ENCODE peak calls at places on chromosome 4, in nine cellular contexts. S, Z, F, L, A, O, T, W and I are unnamed samples. For H3K4me1, the result is how much of the 10 kb centered on the place peaks cover.

GRCh38 chr4:7371122-7371941 is 63.4 kb downstream of the PSAPL1 start:
- DNase-seq in S (no peak), Z (no peak), F (peak), L (no peak), A (no peak), O (no peak), T (peak), W (no peak), I (no peak)

GRCh38 chr4:4837316-4837715 is 22.1 kb upstream of the MSX1 start:
- DNase-seq in S (no peak), Z (no peak), F (no peak), L (no peak), A (no peak), O (no peak), T (peak), W (no peak), I (no peak)

GRCh38 chr4:158111241-158111640 is 61.6 kb downstream of the GASK1B start:
- DNase-seq in S (no peak), Z (no peak), F (peak), L (no peak), A (no peak), O (no peak), T (peak), W (no peak), I (no peak)

GRCh38 chr4:76723373-76723772 is 174.6 kb downstream of the SOWAHB start:
- DNase-seq in S (no peak), Z (no peak), F (no peak), L (no peak), A (no peak), O (no peak), T (peak), W (no peak), I (no peak)

GRCh38 chr4:77089880-77090279 is 14.1 kb upstream of the CCNI start:
- DNase-seq in S (no peak), Z (no peak), F (no peak), L (no peak), A (no peak), O (no peak), T (no peak), W (no peak), I (no peak)

GRCh38 chr4:118865091-118865708 is 23.5 kb upstream of the SYNPO2 start:
- DNase-seq in S (no peak), Z (peak), F (peak), L (peak), A (no peak), O (peak), T (peak), W (peak), I (no peak)

GRCh38 chr4:145484240-145484846 is 2.7 kb downstream of the SMAD1 start:
- DNase-seq in S (no peak), Z (no peak), F (no peak), L (no peak), A (no peak), O (no peak), T (no peak), W (no peak), I (no peak)

GRCh38 chr4:113784497-113785254 is 23.1 kb upstream of the CAMK2D start:
- DNase-seq in S (no peak), Z (no peak), F (peak), L (no peak), A (no peak), O (no peak), T (peak), W (no peak), I (no peak)

GRCh38 chr4:151035321-151035720 is 20.2 kb upstream of the LRBA start:
- DNase-seq in S (no peak), Z (no peak), F (no peak), L (no peak), A (no peak), O (no peak), T (no peak), W (no peak), I (peak)

GRCh38 chr4:6464842-6465588 is 7.4 kb downstream of the PPP2R2C start:
- DNase-seq in S (no peak), Z (no peak), F (no peak), L (peak), A (no peak), O (no peak), T (no peak), W (no peak), I (no peak)

GRCh38 chr4:94532016-94532789 is 80.5 kb downstream of the PDLIM5 start:
- DNase-seq in S (no peak), Z (no peak), F (peak), L (no peak), A (no peak), O (no peak), T (peak), W (no peak), I (no peak)

GRCh38 chr4:94827481-94828110 is 69.8 kb downstream of the BMPR1B start:
- DNase-seq in S (no peak), Z (no peak), F (peak), L (peak), A (no peak), O (no peak), T (peak), W (no peak), I (no peak)

GRCh38 chr4:174475528-174475927 is 46.8 kb downstream of the HPGD start:
- DNase-seq in S (no peak), Z (no peak), F (no peak), L (no peak), A (no peak), O (no peak), T (no peak), W (no peak), I (no peak)

GRCh38 chr4:101191302-101192098 is 155.8 kb downstream of the PPP3CA start:
- DNase-seq in S (peak), Z (peak), F (peak), L (no peak), A (peak), O (no peak), T (peak), W (no peak), I (peak)

GRCh38 chr4:145179201-145179860 is 1.1 kb downstream of the OTUD4 start:
- DNase-seq in S (peak), Z (peak), F (peak), L (peak), A (peak), O (peak), T (peak), W (peak), I (peak)

GRCh38 chr4:182918044-182918607 is 940 bp upstream of the DCTD start:
- DNase-seq in S (no peak), Z (no peak), F (no peak), L (no peak), A (no peak), O (no peak), T (peak), W (no peak), I (no peak)
- H3K27ac ChIP-seq in S (peak), Z (peak), F (peak), L (peak), A (peak), O (peak), T (peak), W (peak), I (peak)

GRCh38 chr4:183173580-183174526 is 74.8 kb downstream of the WWC2 start:
- DNase-seq in S (no peak), Z (no peak), F (peak), L (no peak), A (no peak), O (no peak), T (peak), W (no peak), I (no peak)
- H3K4me1 ChIP-seq in S (under half), Z (under half), F (under half), L (half or more), A (half or more), O (under half), T (half or more), W (under half), I (under half)

DNA sequence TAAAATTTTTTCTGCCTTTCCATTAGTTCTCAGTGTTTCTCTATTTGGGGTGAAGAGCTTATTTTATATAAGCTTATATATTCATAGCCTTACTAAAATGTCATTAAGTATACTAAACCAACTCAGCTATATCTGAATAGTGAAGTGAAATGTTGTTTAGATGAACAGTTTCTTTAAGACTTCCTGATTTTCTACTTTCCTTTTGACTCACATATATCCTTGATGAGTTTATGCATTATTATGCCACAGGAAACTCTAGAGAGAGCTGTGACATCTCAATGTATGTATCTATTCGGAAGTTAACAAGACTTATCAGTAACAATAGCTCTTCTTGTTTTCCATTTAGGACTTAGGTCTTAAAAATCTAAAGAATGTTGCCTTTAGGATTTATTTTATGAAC is 1491.8 kb upstream of the IGFBP7 start:
- DNase-seq in S (no peak), Z (no peak), F (no peak), L (no peak), A (no peak), O (no peak), T (no peak), W (no peak), I (no peak)
- H3K27ac ChIP-seq in S (no peak), Z (no peak), F (no peak), L (no peak), A (no peak), O (no peak), T (no peak), W (no peak), I (no peak)

DNA sequence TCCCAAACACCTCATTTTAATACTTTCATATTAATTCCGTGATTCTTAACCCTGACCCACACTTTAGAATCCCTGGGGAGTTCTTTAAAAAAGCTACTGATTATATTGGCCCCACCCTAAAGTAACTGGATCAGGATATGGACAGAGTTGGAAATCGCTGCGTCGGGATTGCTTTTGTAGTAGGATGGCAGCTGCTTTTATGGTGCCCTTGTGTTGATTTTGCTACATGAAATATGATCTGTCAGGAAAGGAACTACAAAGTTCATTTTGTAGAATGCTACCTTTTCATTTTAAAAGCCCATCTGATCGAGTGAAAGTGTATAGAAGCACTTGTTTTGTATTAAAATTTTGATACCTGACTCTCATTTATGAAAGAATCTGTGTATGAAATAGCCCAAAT is 43.6 kb downstream of the TMEM131L start:
- DNase-seq in S (no peak), Z (no peak), F (no peak), L (no peak), A (no peak), O (no peak), T (no peak), W (no peak), I (no peak)
- H3K4me1 ChIP-seq in S (under half), Z (under half), F (under half), L (under half), A (under half), O (under half), T (under half), W (under half), I (half or more)

GRCh38 chr4:139907001-139907809 is 241.6 kb downstream of the MGST2 start:
- DNase-seq in S (no peak), Z (no peak), F (peak), L (no peak), A (no peak), O (no peak), T (no peak), W (no peak), I (no peak)
- H3K27ac ChIP-seq in S (no peak), Z (peak), F (no peak), L (no peak), A (peak), O (no peak), T (no peak), W (peak), I (peak)

DNA sequence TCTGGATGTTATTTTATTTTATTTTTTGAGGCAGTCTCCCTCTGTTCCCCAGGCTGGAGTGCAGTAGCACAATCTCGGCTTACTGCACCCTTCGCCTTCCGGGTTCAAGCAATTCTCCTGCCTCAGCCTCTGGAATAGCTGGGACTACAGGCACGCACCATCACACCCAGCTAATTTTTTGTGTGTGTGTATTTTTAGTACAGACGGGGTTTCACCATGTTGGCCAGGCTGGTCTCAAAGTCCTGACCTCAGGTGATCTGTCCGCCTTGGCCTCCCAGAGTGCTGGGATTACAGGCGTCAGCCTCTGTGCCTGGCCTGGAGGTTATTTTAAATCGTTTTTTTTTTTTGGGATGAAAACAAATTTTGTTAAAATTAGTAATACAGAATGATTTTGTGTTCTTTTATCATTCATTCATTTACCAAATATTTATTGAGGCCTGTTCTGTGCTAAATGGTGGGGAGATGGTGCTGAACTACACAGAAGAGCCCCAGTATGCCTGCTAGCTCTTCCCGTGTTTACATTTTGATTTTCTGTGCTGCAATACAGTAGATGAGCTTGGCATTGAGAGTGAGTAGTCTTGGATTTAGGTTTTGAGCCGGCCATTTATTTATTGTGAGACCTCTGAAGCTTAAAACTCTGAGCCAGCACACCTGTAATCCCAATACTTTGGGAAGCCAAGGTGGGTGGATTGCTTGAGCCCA is 22.7 kb downstream of the ADD1 start:
- DNase-seq in S (no peak), Z (no peak), F (no peak), L (no peak), A (no peak), O (no peak), T (no peak), W (no peak), I (no peak)
- H3K4me1 ChIP-seq in S (under half), Z (under half), F (under half), L (under half), A (half or more), O (under half), T (under half), W (half or more), I (half or more)

GRCh38 chr4:12486995-12487394 is 997.1 kb downstream of the RAB28 start:
- DNase-seq in S (no peak), Z (no peak), F (no peak), L (no peak), A (no peak), O (no peak), T (no peak), W (peak), I (no peak)
- H3K27ac ChIP-seq in S (no peak), Z (no peak), F (no peak), L (no peak), A (no peak), O (no peak), T (no peak), W (peak), I (no peak)

GRCh38 chr4:173214661-173215060 is 46.0 kb downstream of the GALNT7 start:
- DNase-seq in S (peak), Z (no peak), F (peak), L (no peak), A (no peak), O (no peak), T (no peak), W (no peak), I (no peak)
- H3K4me1 ChIP-seq in S (under half), Z (under half), F (under half), L (half or more), A (under half), O (under half), T (under half), W (under half), I (under half)